ENCODE peak calls at places on chromosomes 3 and 15, in five cellular contexts. C is mesendoderm, B is neuronal stem cell, G is left ventricle myocardium inferior, M is lung. T is an unnamed sample.

GRCh38 chr15:85757939-85758654 is 36.6 kb downstream of the KLHL25 start:
- DNase-seq in G (no peak), B (no peak), M (no peak), C (no peak), T (no peak)

GRCh38 chr3:37501906-37502305 is 327.5 kb upstream of the LRRFIP2 start:
- DNase-seq in M (no peak), C (no peak), B (no peak), G (no peak), T (no peak)

GRCh38 chr3:143529018-143529478 is 319.2 kb downstream of the SLC9A9 start:
- DNase-seq in C (no peak), G (no peak), B (no peak), M (peak; percentile 32), T (no peak)

GRCh38 chr3:150597646-150598045 is 5.5 kb upstream of the SELENOT start:
- DNase-seq in C (no peak), G (no peak), B (no peak), M (no peak), T (no peak)

GRCh38 chr3:78659386-78659987 is 1108.3 kb downstream of the ROBO1 start:
- DNase-seq in B (peak; percentile 39), M (no peak), G (no peak), C (peak; percentile 45), T (no peak)

GRCh38 chr3:136957751-136958288 is at the start of gene IL20RB:
- DNase-seq in G (no peak), B (no peak), M (no peak), C (peak; percentile 88), T (no peak)

GRCh38 chr3:64484289-64484992 is 203.4 kb downstream of the ADAMTS9 start:
- DNase-seq in C (peak; percentile 84), M (peak; percentile 77), B (peak; percentile 78), G (peak; percentile 69), T (peak; percentile 37)

GRCh38 chr3:136464502-136464901 is 214.4 kb downstream of the PCCB start:
- DNase-seq in M (no peak), C (no peak), G (no peak), B (no peak), T (no peak)

GRCh38 chr3:125213946-125214542 is 1.5 kb upstream of the SLC12A8 start:
- DNase-seq in B (no peak), C (peak; percentile 78), G (no peak), M (no peak), T (peak; percentile 41)

GRCh38 chr15:44194397-44195150 is 497 bp downstream of the FRMD5 start:
- DNase-seq in G (peak; percentile 18), B (peak; percentile 49), C (peak; percentile 43), M (no peak), T (no peak)

GRCh38 chr3:173939319-173939718 is 541.8 kb downstream of the NLGN1 start:
- DNase-seq in G (no peak), M (no peak), B (no peak), C (peak; percentile 29), T (no peak)

GRCh38 chr15:66389098-66389858 is 2.6 kb downstream of the MAP2K1 start:
- DNase-seq in B (no peak), C (no peak), G (no peak), M (no peak), T (no peak)

GRCh38 chr3:18126772-18127171 is 298.4 kb downstream of the SATB1 start:
- DNase-seq in G (no peak), C (no peak), M (no peak), B (no peak), T (no peak)

GRCh38 chr3:81744366-81744765 is 17.1 kb downstream of the GBE1 start:
- DNase-seq in C (peak; percentile 80), M (peak; percentile 34), B (no peak), G (no peak), T (peak; percentile 73)

GRCh38 chr3:69126999-69127398 is 4.6 kb upstream of the LMOD3 start:
- DNase-seq in C (no peak), G (no peak), B (no peak), M (no peak), T (no peak)

GRCh38 chr15:69910511-69910910 is 187.2 kb downstream of the TLE3 start:
- DNase-seq in C (peak; percentile 37), M (no peak), G (no peak), B (no peak), T (no peak)

GRCh38 chr15:53586815-53587214 is 172.6 kb downstream of the WDR72 start:
- DNase-seq in M (peak; percentile 53), B (peak; percentile 70), C (peak; percentile 83), G (no peak), T (no peak)

GRCh38 chr3:123716421-123716820 is 131.6 kb upstream of the HACD2 start:
- DNase-seq in C (no peak), G (no peak), M (no peak), B (no peak), T (no peak)

GRCh38 chr3:187497037-187497436 is 128.9 kb downstream of the RTP4 start:
- DNase-seq in C (no peak), G (no peak), B (no peak), M (no peak), T (no peak)

GRCh38 chr3:194574639-194575483 is 58.4 kb downstream of the TMEM44 start:
- DNase-seq in G (no peak), M (no peak), C (no peak), B (no peak), T (no peak)

GRCh38 chr3:194573680-194574437 is 59.4 kb downstream of the TMEM44 start:
- DNase-seq in M (no peak), G (no peak), B (no peak), C (peak; percentile 84), T (no peak)

GRCh38 chr3:194577985-194578905 is 55.0 kb downstream of the TMEM44 start:
- DNase-seq in M (no peak), G (no peak), B (no peak), C (peak; percentile 66), T (peak; percentile 89)

GRCh38 chr3:194572944-194573491 is 60.2 kb downstream of the TMEM44 start:
- DNase-seq in G (no peak), B (no peak), M (no peak), C (no peak), T (no peak)

DNA sequence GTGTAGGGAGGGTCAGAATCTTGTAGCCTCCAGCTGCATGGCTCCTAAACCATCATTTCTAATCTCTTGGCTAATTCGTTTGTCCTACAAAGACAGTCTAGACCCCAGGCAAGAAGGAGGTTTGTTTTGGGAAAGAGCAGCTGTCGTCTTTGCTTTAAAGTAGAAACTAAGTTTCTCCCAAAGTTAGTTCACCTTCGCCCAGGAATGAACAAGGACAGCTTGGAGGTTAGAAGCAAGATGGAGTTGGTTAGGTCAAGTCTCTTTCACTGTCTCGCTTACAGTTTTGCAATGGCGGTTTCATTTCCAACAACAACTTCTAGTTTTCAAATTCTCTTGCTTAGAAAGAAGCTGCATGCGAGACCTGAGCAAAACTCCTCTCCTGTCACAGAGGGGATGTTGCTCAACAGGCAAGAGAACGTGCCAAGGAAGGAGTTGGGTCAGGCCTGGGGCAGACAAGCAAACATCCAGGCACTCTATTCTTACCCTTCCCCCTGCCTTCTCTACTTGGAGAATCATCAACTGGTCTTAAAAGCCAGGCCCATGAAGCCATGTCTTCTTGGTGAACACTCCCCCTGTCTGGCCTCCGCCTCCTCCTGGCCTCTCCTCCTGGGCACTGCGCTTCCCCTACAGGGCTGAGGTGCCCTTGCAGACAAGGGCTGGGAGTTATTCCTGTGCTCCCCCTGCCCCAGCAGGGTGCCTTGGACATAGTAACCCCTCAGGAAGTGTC is 57.6 kb downstream of the TMEM44 start:
- DNase-seq in M (no peak), B (no peak), C (peak; percentile 77), G (no peak), T (no peak)
- H3K4me3 ChIP-seq in M (no peak overlapping the region), B (no peak overlapping the region), C (no peak overlapping the region), G (no peak overlapping the region), T (no peak overlapping the region)

DNA sequence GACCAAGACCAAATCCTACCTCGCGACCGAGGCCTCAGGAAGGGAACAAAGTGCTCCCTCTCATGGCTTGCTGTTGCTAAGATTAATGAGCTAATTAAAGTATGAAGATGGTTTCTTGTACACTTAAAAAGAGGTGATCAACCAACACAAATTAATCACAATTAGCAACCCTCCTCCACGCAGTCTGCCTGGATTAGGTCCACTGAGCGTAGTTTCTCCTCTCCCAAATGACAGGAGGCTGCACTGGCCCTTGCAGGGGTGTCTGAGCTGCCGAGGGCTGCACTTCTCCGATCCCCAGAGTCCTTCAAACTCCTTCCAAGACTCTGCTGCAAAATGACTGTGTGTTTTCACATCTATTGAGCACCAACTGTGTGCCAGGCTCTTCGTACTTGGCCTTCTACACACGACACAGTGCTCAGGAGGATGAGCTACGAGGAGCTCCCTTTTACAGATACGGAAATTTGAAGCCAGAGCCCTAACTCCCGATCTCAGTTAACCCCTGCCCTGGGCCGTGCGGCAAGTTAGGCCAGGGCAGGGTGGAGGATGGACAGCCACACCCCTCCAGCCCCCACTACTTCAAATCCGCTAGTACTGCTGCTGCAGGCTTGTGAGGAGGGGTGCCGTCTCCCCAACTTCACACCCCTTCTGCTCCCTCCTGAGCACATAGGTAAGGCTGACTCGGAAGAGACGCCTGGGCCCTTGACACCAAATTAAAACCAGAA is 101.0 kb upstream of the LINGO1 start:
- DNase-seq in B (no peak), M (no peak), G (no peak), C (no peak), T (no peak)
- H3K27me3 ChIP-seq in B (peaks cover 5% of the 10 kb centered on the region), M (peaks cover 4% of the 10 kb centered on the region), G (peaks cover 52% of the 10 kb centered on the region), C (no peaks in the 10 kb centered on the region), T (peaks cover 34% of the 10 kb centered on the region)

GRCh38 chr15:52071570-52071969 is 41.0 kb downstream of the BCL2L10 start:
- DNase-seq in C (no peak), B (no peak), G (no peak), M (peak; percentile 57), T (no peak)
- H3K4me3 ChIP-seq in C (no peak overlapping the region), B (no peak overlapping the region), G (no peak overlapping the region), M (no peak overlapping the region), T (no peak overlapping the region)

GRCh38 chr3:50567011-50567385 is 549 bp downstream of the C3orf18 start:
- DNase-seq in C (no peak), M (no peak), B (no peak), G (no peak), T (no peak)
- H3K27me3 ChIP-seq in C (peaks cover 3% of the 10 kb centered on the region), M (no peaks in the 10 kb centered on the region), B (peaks cover 4% of the 10 kb centered on the region), G (no peaks in the 10 kb centered on the region), T (no peaks in the 10 kb centered on the region)

GRCh38 chr15:32643907-32644445 is 2.5 kb downstream of the SCG5 start:
- DNase-seq in C (no peak), M (no peak), B (no peak), G (no peak), T (no peak)
- H3K4me3 ChIP-seq in C (no peak overlapping the region), M (no peak overlapping the region), B (no peak overlapping the region), G (no peak overlapping the region), T (no peak overlapping the region)

GRCh38 chr3:24137354-24137753 is 192.3 kb downstream of the NR1D2 start:
- DNase-seq in M (no peak), C (no peak), B (no peak), G (no peak), T (no peak)

GRCh38 chr3:24135280-24135679 is 190.2 kb downstream of the NR1D2 start:
- DNase-seq in M (no peak), B (no peak), C (no peak), G (no peak), T (no peak)

GRCh38 chr3:24133441-24133840 is 188.4 kb downstream of the NR1D2 start:
- DNase-seq in C (no peak), B (no peak), M (no peak), G (no peak), T (no peak)

GRCh38 chr3:24136624-24137310 is 191.7 kb downstream of the NR1D2 start:
- DNase-seq in G (no peak), C (no peak), M (no peak), B (no peak), T (no peak)

GRCh38 chr3:24133942-24134341 is 188.9 kb downstream of the NR1D2 start:
- DNase-seq in M (no peak), G (no peak), B (no peak), C (no peak), T (no peak)
- H3K27me3 ChIP-seq in M (no peaks in the 10 kb centered on the region), G (no peaks in the 10 kb centered on the region), B (no peaks in the 10 kb centered on the region), C (no peaks in the 10 kb centered on the region), T (no peaks in the 10 kb centered on the region)

GRCh38 chr3:178966299-178967183 is 105.1 kb downstream of the ZMAT3 start:
- DNase-seq in B (no peak), M (no peak), C (peak; percentile 21), G (peak; percentile 12), T (peak; percentile 18)
- H3K4me3 ChIP-seq in B (no peak overlapping the region), M (no peak overlapping the region), C (no peak overlapping the region), G (peak overlapping the region; percentile 40), T (no peak overlapping the region)

T was measured in kidney epithelial cell.